ENCODE peak calls at places on chromosomes 5 and 9, in nine cellular contexts. L is heart left ventricle, H is A549, F is spleen, B is adrenal gland, Q is testis, U is suprapubic skin, J is prostate gland, Y is upper lobe of left lung. G is an unnamed sample.

GRCh38 chr5:133723651-133724366 is 111.5 kb upstream of the FSTL4 start:
- DNase-seq in H (no peak), Y (no peak), F (no peak), J (no peak), Q (no peak), B (no peak), U (no peak), L (no peak), G (no peak)

GRCh38 chr5:107404595-107405366 is 266.0 kb downstream of the EFNA5 start:
- DNase-seq in Y (peak; percentile 40), H (no peak), F (no peak), Q (no peak), L (no peak), B (no peak), J (no peak), U (no peak), G (no peak)

GRCh38 chr9:86500667-86501435 is 146.6 kb upstream of the TUT7 start:
- DNase-seq in H (no peak), F (no peak), J (no peak), Y (no peak), Q (no peak), L (no peak), B (peak; percentile 26), U (no peak), G (no peak)

GRCh38 chr5:154276932-154277331 is 86.4 kb downstream of the GALNT10 start:
- DNase-seq in U (peak; percentile 78), Q (peak; percentile 56), H (no peak), B (peak; percentile 84), F (no peak), J (no peak), Y (no peak), L (peak; percentile 78), G (no peak)

GRCh38 chr5:142095651-142096330 is 12.8 kb upstream of the NDFIP1 start:
- DNase-seq in Q (peak; percentile 39), U (no peak), H (no peak), J (peak; percentile 34), L (peak; percentile 38), Y (peak; percentile 67), B (peak; percentile 17), F (no peak), G (peak; percentile 35)

GRCh38 chr5:127068771-127069330 is 4.5 kb downstream of the C5orf63 start:
- DNase-seq in Y (no peak), L (peak; percentile 55), J (no peak), F (no peak), Q (no peak), B (peak; percentile 30), U (no peak), H (no peak), G (no peak)

GRCh38 chr5:77167695-77168111 is 42.8 kb upstream of the PDE8B start:
- DNase-seq in L (peak; percentile 35), U (no peak), H (peak; percentile 87), F (no peak), B (no peak), J (no peak), Y (no peak), Q (no peak), G (no peak)

GRCh38 chr5:16467363-16468219 is 2.0 kb upstream of the ZNF622 start:
- DNase-seq in H (no peak), J (no peak), L (no peak), U (no peak), F (no peak), Q (no peak), Y (no peak), B (no peak), G (no peak)

GRCh38 chr5:141785667-141786066 is 92.5 kb downstream of the PCDH1 start:
- DNase-seq in Y (no peak), F (peak; percentile 55), U (no peak), J (no peak), B (no peak), Q (no peak), L (no peak), H (no peak), G (no peak)

GRCh38 chr5:59178071-59178470 is 595.2 kb downstream of the RAB3C start:
- DNase-seq in Y (no peak), L (no peak), U (no peak), Q (no peak), F (no peak), B (no peak), H (no peak), J (no peak), G (no peak)

GRCh38 chr5:97909541-97909940 is 726.5 kb upstream of the RIOK2 start:
- DNase-seq in U (no peak), H (no peak), L (no peak), Y (no peak), B (no peak), J (no peak), F (no peak), Q (no peak), G (no peak)

GRCh38 chr9:96158909-96159575 is 142.9 kb downstream of the HSD17B3 start:
- DNase-seq in Y (no peak), Q (no peak), J (no peak), U (no peak), B (no peak), F (no peak), L (no peak), H (no peak), G (no peak)

GRCh38 chr9:132588501-132589147 is 6.2 kb downstream of the BARHL1 start:
- DNase-seq in H (no peak), U (no peak), J (no peak), L (no peak), Q (no peak), Y (no peak), F (no peak), B (no peak), G (no peak)
- H3K4me1 ChIP-seq in H (peaks cover 16% of the 10 kb centered on the region), U (peaks cover 26% of the 10 kb centered on the region), J (no peaks in the 10 kb centered on the region), L (no peaks in the 10 kb centered on the region), Q (peaks cover 14% of the 10 kb centered on the region), Y (no peaks in the 10 kb centered on the region), F (peaks cover 11% of the 10 kb centered on the region), B (peaks cover 8% of the 10 kb centered on the region), G (no peaks in the 10 kb centered on the region)

GRCh38 chr5:1314564-1314982 is 19.7 kb upstream of the TERT start:
- DNase-seq in U (peak; percentile 51), H (no peak), Y (peak; percentile 20), Q (no peak), J (no peak), B (no peak), F (peak; percentile 74), L (no peak), G (peak; percentile 45)

GRCh38 chr5:1315018-1315708 is 20.3 kb upstream of the TERT start:
- DNase-seq in Q (no peak), H (no peak), Y (no peak), U (peak; percentile 21), L (no peak), J (no peak), F (peak; percentile 66), B (no peak), G (peak; percentile 34)

GRCh38 chr5:1316588-1316902 is 21.7 kb upstream of the TERT start:
- DNase-seq in Y (no peak), F (no peak), H (no peak), Q (peak; percentile 8), B (no peak), J (no peak), L (no peak), U (no peak), G (no peak)

GRCh38 chr5:1316941-1317340 is 22.1 kb upstream of the TERT start:
- DNase-seq in F (peak; percentile 48), H (no peak), L (no peak), B (no peak), Q (no peak), U (no peak), Y (no peak), J (no peak), G (no peak)

DNA sequence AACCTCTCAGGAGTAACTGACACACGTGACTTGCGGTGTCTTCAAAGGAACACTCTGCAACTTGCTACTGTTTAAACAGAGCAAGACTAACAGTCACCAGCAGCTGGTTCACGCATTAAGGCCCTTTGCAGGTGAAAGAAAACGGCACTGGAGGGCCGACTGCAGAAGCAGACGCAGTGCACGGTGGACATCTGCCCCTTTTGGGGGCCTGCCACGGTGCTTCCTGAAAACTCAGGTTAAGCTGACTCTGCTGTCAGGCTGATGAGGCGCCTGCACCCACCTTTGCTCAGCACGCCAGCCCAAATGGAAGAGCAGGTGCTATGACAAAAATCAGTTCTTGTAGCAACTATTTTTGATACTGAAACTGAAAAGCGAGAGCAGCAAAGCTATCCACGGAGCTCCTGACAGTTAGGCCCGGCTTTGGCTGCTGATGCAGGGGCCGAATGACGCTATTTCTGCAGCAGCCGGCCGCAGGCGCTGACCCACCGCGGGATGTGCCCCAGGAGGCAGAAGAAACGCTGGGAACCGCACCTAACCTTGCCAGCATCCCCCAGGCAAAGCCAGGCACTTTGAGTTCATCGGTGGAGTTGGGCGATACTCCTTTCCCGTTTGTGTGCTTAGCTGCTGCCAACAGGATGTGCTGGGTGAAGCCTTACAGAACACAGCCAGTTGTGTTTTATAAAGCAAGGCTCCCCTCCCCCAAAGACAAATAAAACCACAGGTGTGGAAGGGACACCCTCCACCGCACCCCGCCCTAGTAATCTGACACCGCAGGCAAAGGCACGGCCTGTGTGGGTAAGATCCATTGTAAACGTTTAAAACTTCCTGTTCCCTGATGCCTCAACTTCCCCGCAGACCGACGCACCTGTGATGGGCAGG is 21.1 kb upstream of the TERT start:
- DNase-seq in Y (peak; percentile 86), U (peak; percentile 66), B (peak; percentile 14), L (no peak), Q (peak; percentile 11), H (no peak), F (peak; percentile 84), J (peak; percentile 92), G (peak; percentile 77)
- H3K4me3 ChIP-seq in Y (peak overlapping the region; percentile 30), U (peak overlapping the region; percentile 33), B (no peak overlapping the region), L (no peak overlapping the region), Q (no peak overlapping the region), H (no peak overlapping the region), F (peak overlapping the region; percentile 64), J (peak overlapping the region; percentile 26), G (no peak overlapping the region)

DNA sequence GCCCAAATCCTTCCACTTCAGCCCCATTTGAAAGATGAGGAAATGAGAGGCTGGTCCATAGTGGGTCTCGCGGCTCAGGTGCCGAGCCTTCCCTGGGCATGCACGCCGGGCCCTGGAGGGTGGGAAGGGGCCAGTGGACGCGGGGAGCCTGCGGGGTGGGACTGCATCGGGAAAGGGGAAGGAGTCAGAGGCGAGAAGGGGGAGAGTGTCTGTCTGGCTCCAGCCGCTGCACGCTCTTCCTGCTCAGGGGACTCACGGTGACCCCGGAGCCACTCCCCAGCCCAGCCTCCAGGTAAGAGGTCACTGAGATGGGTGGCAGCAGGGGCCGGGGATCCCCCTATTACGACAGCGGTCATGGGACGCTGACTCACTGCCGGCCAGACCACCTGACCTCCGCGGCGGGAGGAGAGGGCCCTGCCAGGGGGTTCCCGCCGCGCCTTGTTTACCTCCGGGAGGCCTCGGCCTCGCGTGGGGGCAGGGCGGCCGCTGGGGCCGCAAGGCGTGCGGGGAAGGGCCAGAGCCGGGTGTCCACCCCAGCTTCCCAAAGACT is 1.9 kb upstream of the SQSTM1 start:
- DNase-seq in U (peak; percentile 97), J (peak; percentile 96), Q (peak; percentile 95), F (peak; percentile 98), H (peak; percentile 90), L (peak; percentile 97), B (peak; percentile 97), Y (peak; percentile 98), G (peak; percentile 96)
- TF ChIP-seq POLR2A in U (no peak), J (peak; percentile 81), Q (peak; percentile 13), F (peak; percentile 12), H (no peak), L (no peak), B (no peak), Y (no peak), G (no peak)

DNA sequence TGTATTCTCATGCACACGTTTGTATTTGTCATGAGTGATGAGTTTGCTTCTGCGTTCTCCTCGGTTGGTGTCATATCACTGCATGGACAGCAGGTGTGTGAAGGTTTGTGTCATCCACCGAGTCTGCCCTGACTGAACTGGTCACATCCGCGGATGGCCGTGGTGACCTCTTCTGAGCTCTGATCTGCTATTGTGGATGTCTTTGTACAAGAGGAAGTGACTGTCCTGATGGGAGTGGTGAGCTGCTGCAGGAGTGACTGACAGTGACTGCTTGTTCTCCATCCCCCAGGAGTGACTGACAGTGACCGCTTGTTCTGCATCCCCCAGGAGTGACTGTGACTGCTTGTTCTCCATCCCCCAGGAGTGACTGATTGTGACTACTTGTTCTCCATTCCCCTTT is 69.9 kb downstream of the EHMT1 start:
- DNase-seq in U (no peak), F (no peak), H (no peak), Y (no peak), Q (no peak), J (no peak), L (no peak), B (no peak), G (no peak)
- H3K4me1 ChIP-seq in U (peaks cover 30% of the 10 kb centered on the region), F (peaks cover 55% of the 10 kb centered on the region), H (peaks cover 28% of the 10 kb centered on the region), Y (peaks cover 46% of the 10 kb centered on the region), Q (peaks cover 14% of the 10 kb centered on the region), J (peaks cover 3% of the 10 kb centered on the region), L (peaks cover 5% of the 10 kb centered on the region), B (peaks cover 29% of the 10 kb centered on the region), G (no peaks in the 10 kb centered on the region)